ENCODE peak calls at places on chromosomes 6 and 20, in six cellular contexts. One of them, this sample, is unnamed.

GRCh38 chr6:28982476-28983266 is 22.4 kb downstream of the ZNF311 start:
- DNase-seq in RCC 7860: peak; percentile 50
- DNase-seq in PC-9: peak; percentile 56
- DNase-seq in adrenal gland: peak; percentile 24
- DNase-seq in IMR-90: peak; percentile 67
- DNase-seq in ovary: peak; percentile 27
- DNase-seq in this sample: peak; percentile 69

GRCh38 chr6:55449219-55449618 is 122.0 kb downstream of the GFRAL start:
- DNase-seq in adrenal gland: no peak
- DNase-seq in IMR-90: no peak
- DNase-seq in ovary: no peak
- DNase-seq in PC-9: no peak
- DNase-seq in RCC 7860: no peak
- DNase-seq in this sample: no peak

GRCh38 chr20:48822879-48823385 is 4.9 kb downstream of the PREX1 start:
- DNase-seq in ovary: no peak
- DNase-seq in adrenal gland: no peak
- DNase-seq in RCC 7860: no peak
- DNase-seq in PC-9: no peak
- DNase-seq in IMR-90: no peak
- DNase-seq in this sample: no peak

GRCh38 chr20:16017656-16018055 is 555.6 kb downstream of the KIF16B start:
- DNase-seq in ovary: no peak
- DNase-seq in RCC 7860: peak; percentile 64
- DNase-seq in IMR-90: no peak
- DNase-seq in adrenal gland: no peak
- DNase-seq in PC-9: no peak
- DNase-seq in this sample: no peak

GRCh38 chr6:14945461-14946210 is 300.2 kb upstream of the JARID2 start:
- DNase-seq in ovary: no peak
- DNase-seq in adrenal gland: no peak
- DNase-seq in IMR-90: no peak
- DNase-seq in PC-9: no peak
- DNase-seq in RCC 7860: no peak
- DNase-seq in this sample: no peak

GRCh38 chr6:152096863-152097496 is 289.5 kb downstream of the ESR1 start:
- DNase-seq in IMR-90: peak; percentile 94
- DNase-seq in RCC 7860: no peak
- DNase-seq in adrenal gland: no peak
- DNase-seq in ovary: no peak
- DNase-seq in PC-9: peak; percentile 67
- DNase-seq in this sample: peak; percentile 79

GRCh38 chr6:76174722-76175121 is 102.3 kb upstream of the IMPG1 start:
- DNase-seq in RCC 7860: no peak
- DNase-seq in adrenal gland: no peak
- DNase-seq in ovary: no peak
- DNase-seq in IMR-90: no peak
- DNase-seq in PC-9: no peak
- DNase-seq in this sample: no peak

GRCh38 chr6:121549741-121550140 is 114.3 kb downstream of the GJA1 start:
- DNase-seq in PC-9: peak; percentile 65
- DNase-seq in adrenal gland: no peak
- DNase-seq in IMR-90: peak; percentile 96
- DNase-seq in ovary: no peak
- DNase-seq in RCC 7860: peak; percentile 40
- DNase-seq in this sample: peak; percentile 96

GRCh38 chr6:3259491-3259958 is 778 bp downstream of the PSMG4 start:
- DNase-seq in adrenal gland: peak; percentile 53
- DNase-seq in PC-9: no peak
- DNase-seq in ovary: no peak
- DNase-seq in RCC 7860: peak; percentile 9
- DNase-seq in IMR-90: peak; percentile 41
- DNase-seq in this sample: peak; percentile 43

GRCh38 chr6:38509713-38510112 is 130.0 kb downstream of the BTBD9 start:
- DNase-seq in adrenal gland: no peak
- DNase-seq in RCC 7860: no peak
- DNase-seq in PC-9: peak; percentile 91
- DNase-seq in ovary: no peak
- DNase-seq in IMR-90: peak; percentile 75
- DNase-seq in this sample: peak; percentile 47

GRCh38 chr6:30194797-30195690 is 18.2 kb downstream of the TRIM26 start:
- DNase-seq in IMR-90: no peak
- DNase-seq in PC-9: no peak
- DNase-seq in ovary: no peak
- DNase-seq in RCC 7860: no peak
- DNase-seq in adrenal gland: peak; percentile 47
- DNase-seq in this sample: no peak

GRCh38 chr20:59004493-59004762 is 2.6 kb downstream of the CTSZ start:
- DNase-seq in RCC 7860: no peak
- DNase-seq in PC-9: no peak
- DNase-seq in adrenal gland: peak; percentile 64
- DNase-seq in IMR-90: no peak
- DNase-seq in ovary: no peak
- DNase-seq in this sample: no peak

GRCh38 chr6:148924226-148924989 is 177.6 kb downstream of the UST start:
- DNase-seq in RCC 7860: no peak
- DNase-seq in ovary: no peak
- DNase-seq in IMR-90: no peak
- DNase-seq in adrenal gland: no peak
- DNase-seq in PC-9: no peak
- DNase-seq in this sample: no peak

GRCh38 chr6:108581237-108581931 is 20.7 kb downstream of the FOXO3 start:
- DNase-seq in adrenal gland: peak; percentile 66
- DNase-seq in ovary: peak; percentile 63
- DNase-seq in IMR-90: peak; percentile 84
- DNase-seq in RCC 7860: peak; percentile 58
- DNase-seq in PC-9: peak; percentile 86
- DNase-seq in this sample: peak; percentile 86

GRCh38 chr20:58219342-58219700 is 9.1 kb downstream of the ANKRD60 start:
- DNase-seq in ovary: no peak
- DNase-seq in IMR-90: peak; percentile 87
- DNase-seq in RCC 7860: peak; percentile 31
- DNase-seq in PC-9: peak; percentile 75
- DNase-seq in adrenal gland: no peak
- DNase-seq in this sample: peak; percentile 64

GRCh38 chr20:36591854-36592641 is 13.5 kb upstream of the RAB5IF start:
- DNase-seq in PC-9: peak; percentile 61
- DNase-seq in RCC 7860: no peak
- DNase-seq in IMR-90: peak; percentile 51
- DNase-seq in ovary: peak; percentile 34
- DNase-seq in adrenal gland: peak; percentile 33
- DNase-seq in this sample: peak; percentile 52

GRCh38 chr20:23146857-23147256 is 60.7 kb upstream of the CD93 start:
- DNase-seq in ovary: no peak
- DNase-seq in PC-9: no peak
- DNase-seq in RCC 7860: no peak
- DNase-seq in adrenal gland: no peak
- DNase-seq in IMR-90: no peak
- DNase-seq in this sample: no peak

GRCh38 chr6:159961523-159961922 is 7.4 kb upstream of the IGF2R start:
- DNase-seq in PC-9: peak; percentile 36
- DNase-seq in ovary: no peak
- DNase-seq in IMR-90: peak; percentile 31
- DNase-seq in RCC 7860: peak; percentile 47
- DNase-seq in adrenal gland: no peak
- DNase-seq in this sample: peak; percentile 77

This sample was measured in epithelial cell of esophagus.